ENCODE peak calls at places on chromosomes 3 and 15, in six cellular contexts. N is transverse colon, R is brain microvascular endothelial cell, S is fibroblast of lung, L is left lung, Q is right lobe of liver. J is an unnamed sample.

GRCh38 chr3:187242900-187243299 is 45.6 kb downstream of the RTP1 start:
- DNase-seq in N (no peak), R (no peak), S (no peak), L (no peak), Q (no peak), J (no peak)

GRCh38 chr3:149613988-149614387 is 43.8 kb downstream of the WWTR1 start:
- DNase-seq in N (no peak), R (no peak), S (no peak), L (no peak), Q (no peak), J (no peak)

GRCh38 chr15:69713726-69714559 is 261.3 kb downstream of the RPLP1 start:
- DNase-seq in N (peak; percentile 42), R (no peak), S (no peak), L (no peak), Q (no peak), J (peak; percentile 66)

GRCh38 chr3:107263269-107264021 is 113.8 kb upstream of the CCDC54 start:
- DNase-seq in N (no peak), R (peak; percentile 27), S (no peak), L (no peak), Q (no peak), J (no peak)

GRCh38 chr3:189317911-189318310 is 146.1 kb downstream of the TPRG1 start:
- DNase-seq in N (peak; percentile 21), R (no peak), S (no peak), L (no peak), Q (no peak), J (no peak)

GRCh38 chr15:27587810-27588209 is 511.3 kb downstream of the OCA2 start:
- DNase-seq in N (no peak), R (no peak), S (no peak), L (no peak), Q (no peak), J (no peak)

GRCh38 chr15:25345943-25346342 is 92.9 kb downstream of the UBE3A start:
- DNase-seq in N (no peak), R (peak; percentile 11), S (peak; percentile 15), L (peak; percentile 39), Q (no peak), J (no peak)

GRCh38 chr15:50315814-50316630 is 39.0 kb downstream of the GABPB1 start:
- DNase-seq in N (no peak), R (no peak), S (peak; percentile 79), L (no peak), Q (no peak), J (no peak)

GRCh38 chr15:70202756-70203155 is 105.0 kb upstream of the TLE3 start:
- DNase-seq in N (no peak), R (no peak), S (no peak), L (no peak), Q (no peak), J (no peak)

GRCh38 chr3:123880998-123881561 is 3.1 kb downstream of the MYLK start:
- DNase-seq in N (no peak), R (peak; percentile 34), S (peak; percentile 68), L (no peak), Q (no peak), J (no peak)

GRCh38 chr3:48013288-48013980 is 2.8 kb downstream of the MAP4 start:
- DNase-seq in N (no peak), R (peak; percentile 78), S (peak; percentile 88), L (no peak), Q (peak; percentile 52), J (no peak)

DNA sequence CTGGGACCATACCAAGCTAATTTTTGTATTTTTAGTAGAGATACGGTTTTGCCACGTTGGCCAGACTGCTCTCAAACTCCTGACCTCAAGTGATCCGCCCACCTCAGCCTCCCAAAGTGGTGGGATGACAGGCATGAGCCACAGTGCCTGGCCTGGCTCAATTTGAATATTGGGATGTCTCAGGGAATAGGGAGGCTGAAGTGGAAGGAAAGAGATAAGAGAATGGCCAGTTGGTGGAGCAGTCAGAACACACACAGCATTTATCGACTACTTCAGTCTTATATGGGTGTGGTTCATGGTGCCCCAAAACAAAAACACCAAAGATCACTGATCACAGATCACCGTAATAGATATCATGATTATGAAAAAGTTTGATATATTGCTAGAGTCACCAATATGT is 144.4 kb downstream of the GMNC start:
- DNase-seq in N (no peak), R (no peak), S (peak; percentile 28), L (peak; percentile 1), Q (no peak), J (no peak)
- TF ChIP-seq CTCF in N (no peak), R (no peak), S (peak; percentile 3), L (no peak), Q (peak; percentile 42), J (no peak)

GRCh38 chr3:134249442-134249841 is 1.2 kb downstream of the RYK start:
- DNase-seq in N (no peak), R (no peak), S (no peak), L (no peak), Q (no peak), J (no peak)
- H3K27ac ChIP-seq in N (peak overlapping the region; percentile 95), R (no peak overlapping the region), S (peak overlapping the region; percentile 71), L (peak overlapping the region; percentile 82), Q (no peak overlapping the region), J (no peak overlapping the region)

DNA sequence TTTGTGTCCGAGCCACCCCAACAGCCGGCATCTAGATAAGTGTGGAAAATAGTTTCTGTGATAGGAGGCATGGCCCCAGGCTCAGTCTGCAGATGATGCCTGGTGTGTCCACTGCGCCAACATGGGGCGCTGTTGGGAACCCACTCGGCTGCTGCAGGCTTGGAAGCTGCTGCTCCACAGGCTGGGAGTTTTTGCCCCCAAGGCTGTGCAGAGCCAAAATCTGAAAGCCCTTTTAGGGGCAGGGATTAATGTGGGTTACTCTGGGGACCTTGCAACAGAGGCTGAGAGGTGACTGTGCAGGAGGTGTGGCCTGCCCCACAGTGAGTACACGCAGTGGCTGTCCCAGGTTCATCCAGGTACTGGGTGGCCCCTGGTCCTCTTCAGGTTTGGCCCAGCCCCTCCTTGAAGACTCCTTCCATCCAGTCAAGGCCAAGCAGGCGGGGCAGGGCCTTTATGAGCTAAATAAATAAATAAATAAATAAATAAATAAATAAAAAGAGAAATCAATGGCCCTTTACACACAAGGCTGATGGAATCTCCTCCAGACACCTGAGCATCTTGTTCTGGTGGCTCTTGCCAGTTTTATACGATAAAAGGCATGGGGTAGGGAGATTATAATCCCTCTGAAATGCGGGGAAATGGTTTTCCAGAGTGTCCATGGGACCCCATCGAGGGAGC is 73.8 kb downstream of the AAGAB start:
- DNase-seq in N (no peak), R (no peak), S (no peak), L (no peak), Q (no peak), J (no peak)
- TF ChIP-seq CTCF in N (no peak), R (peak; percentile 26), S (no peak), L (no peak), Q (no peak), J (no peak)

GRCh38 chr15:42858999-42859789 is 61.4 kb downstream of the TTBK2 start:
- DNase-seq in N (no peak), R (no peak), S (peak; percentile 2), L (no peak), Q (no peak), J (no peak)
- H3K27ac ChIP-seq in N (no peak overlapping the region), R (no peak overlapping the region), S (no peak overlapping the region), L (no peak overlapping the region), Q (no peak overlapping the region), J (no peak overlapping the region)

DNA sequence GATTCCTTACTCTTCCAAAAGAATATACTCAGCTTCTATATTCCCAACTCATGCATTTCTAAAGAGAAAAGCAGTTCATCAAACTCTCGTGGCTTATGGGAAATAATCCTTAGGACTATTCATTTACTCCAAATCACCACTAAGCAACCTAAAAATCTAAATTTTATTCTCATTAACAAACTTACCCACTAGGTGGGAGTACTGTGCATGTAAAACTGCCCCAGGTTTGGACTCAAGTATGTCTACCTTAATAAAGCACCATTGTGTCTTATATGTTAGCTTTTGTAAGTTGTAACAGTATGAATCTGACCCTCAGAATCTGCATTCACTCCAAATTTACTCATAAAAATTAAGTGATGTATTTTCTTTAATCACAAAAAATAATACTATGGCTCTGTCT is 25.3 kb downstream of the RAD18 start:
- DNase-seq in N (no peak), R (no peak), S (peak; percentile 42), L (no peak), Q (no peak), J (no peak)
- TF ChIP-seq CTCF in N (no peak), R (peak; percentile 49), S (peak; percentile 52), L (no peak), Q (peak; percentile 38), J (no peak)

DNA sequence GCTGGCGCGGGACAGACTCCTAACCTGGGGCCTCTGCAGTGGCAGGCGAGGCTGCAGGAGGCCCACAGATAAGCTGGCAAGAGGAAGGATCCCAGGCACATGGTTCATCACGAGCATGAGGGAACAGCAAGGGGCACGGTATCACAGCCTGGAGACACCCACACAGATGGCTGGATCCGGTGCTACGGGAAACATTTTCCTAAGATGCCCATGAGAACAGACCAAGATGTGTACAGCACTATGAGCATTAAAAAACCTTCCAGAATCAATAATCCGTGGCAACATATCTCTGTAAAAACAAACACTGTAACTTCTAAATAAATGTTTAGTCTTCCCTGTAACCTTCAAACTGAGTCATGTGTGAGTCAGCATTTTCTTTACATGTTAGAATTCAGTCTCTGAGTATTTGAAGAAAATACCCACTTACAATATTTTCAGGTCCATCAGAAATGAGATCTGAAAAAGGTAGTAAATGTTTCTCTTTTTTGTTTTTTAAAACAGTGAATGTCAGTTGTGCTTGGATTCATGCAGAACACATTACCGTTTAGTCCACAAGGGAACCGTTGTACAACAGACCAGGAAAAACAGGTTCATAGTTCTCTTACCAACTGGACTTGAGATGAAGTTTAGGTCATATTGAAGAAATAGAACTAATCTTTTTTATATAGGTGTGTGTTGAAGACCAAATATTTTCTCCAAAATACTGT is 75.9 kb downstream of the BOC start:
- DNase-seq in N (no peak), R (peak; percentile 50), S (peak; percentile 83), L (no peak), Q (no peak), J (no peak)
- H3K27ac ChIP-seq in N (peak overlapping the region; percentile 65), R (peak overlapping the region; percentile 56), S (peak overlapping the region; percentile 25), L (no peak overlapping the region), Q (no peak overlapping the region), J (no peak overlapping the region)

DNA sequence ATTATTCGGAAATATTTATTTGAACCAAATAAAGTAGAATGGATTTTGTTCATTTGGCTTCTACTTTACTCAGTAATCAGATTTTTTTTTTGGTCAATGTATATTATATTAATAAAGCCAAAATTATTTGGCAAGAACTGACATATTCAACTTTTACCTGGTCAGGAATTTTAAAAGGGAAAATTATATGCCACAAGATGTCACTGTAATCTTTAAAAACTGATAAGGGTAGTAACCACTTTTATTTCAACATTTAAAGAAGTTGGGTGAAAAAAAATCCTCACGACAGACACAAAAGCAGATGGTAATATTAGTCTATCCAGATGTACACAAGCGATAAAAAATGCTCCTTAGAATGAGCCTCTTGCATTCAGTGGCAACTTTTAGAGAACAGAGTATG is 101.9 kb downstream of the SERPINI1 start:
- DNase-seq in N (no peak), R (no peak), S (peak; percentile 52), L (no peak), Q (no peak), J (no peak)
- TF ChIP-seq CTCF in N (no peak), R (no peak), S (peak; percentile 20), L (no peak), Q (peak; percentile 26), J (no peak)

J was measured in CD4-positive, alpha-beta T cell.